ENCODE peak calls at places on chromosomes 11 and 22, in five cellular contexts. One of them, this sample, is unnamed.

GRCh38 chr22:38862375-38863329 is 9.4 kb downstream of the CBX6 start:
- DNase-seq in psoas muscle: peak; percentile 59
- DNase-seq in stimulated activated CD8-positive, alpha-beta memory T cell treated with anti-CD3 and anti-CD28 coated beads, Interleukin-15, amount 100 ng/mL, for 4 hours: no peak
- DNase-seq in A172: no peak
- DNase-seq in iris pigment epithelial cell: no peak
- DNase-seq in this sample: peak; percentile 2

GRCh38 chr11:100914415-100914814 is 215.2 kb downstream of the PGR start:
- DNase-seq in psoas muscle: no peak
- DNase-seq in stimulated activated CD8-positive, alpha-beta memory T cell treated with anti-CD3 and anti-CD28 coated beads, Interleukin-15, amount 100 ng/mL, for 4 hours: no peak
- DNase-seq in A172: no peak
- DNase-seq in iris pigment epithelial cell: no peak
- DNase-seq in this sample: no peak

GRCh38 chr11:101441747-101442146 is 142.1 kb downstream of the TRPC6 start:
- DNase-seq in psoas muscle: no peak
- DNase-seq in stimulated activated CD8-positive, alpha-beta memory T cell treated with anti-CD3 and anti-CD28 coated beads, Interleukin-15, amount 100 ng/mL, for 4 hours: no peak
- DNase-seq in A172: no peak
- DNase-seq in iris pigment epithelial cell: peak; percentile 11
- DNase-seq in this sample: peak; percentile 67

GRCh38 chr11:132874638-132875037 is 657.7 kb downstream of the OPCML start:
- DNase-seq in psoas muscle: no peak
- DNase-seq in stimulated activated CD8-positive, alpha-beta memory T cell treated with anti-CD3 and anti-CD28 coated beads, Interleukin-15, amount 100 ng/mL, for 4 hours: no peak
- DNase-seq in A172: peak; percentile 72
- DNase-seq in iris pigment epithelial cell: peak; percentile 54
- DNase-seq in this sample: no peak

GRCh38 chr11:134330611-134331564 is 900 bp upstream of the GLB1L2 start:
- DNase-seq in psoas muscle: no peak
- DNase-seq in stimulated activated CD8-positive, alpha-beta memory T cell treated with anti-CD3 and anti-CD28 coated beads, Interleukin-15, amount 100 ng/mL, for 4 hours: no peak
- DNase-seq in A172: no peak
- DNase-seq in iris pigment epithelial cell: no peak
- DNase-seq in this sample: no peak

GRCh38 chr11:33899383-33900037 is 7.6 kb upstream of the LMO2 start:
- DNase-seq in psoas muscle: peak; percentile 81
- DNase-seq in stimulated activated CD8-positive, alpha-beta memory T cell treated with anti-CD3 and anti-CD28 coated beads, Interleukin-15, amount 100 ng/mL, for 4 hours: no peak
- DNase-seq in A172: peak; percentile 93
- DNase-seq in iris pigment epithelial cell: peak; percentile 67
- DNase-seq in this sample: no peak

GRCh38 chr11:131109256-131109655 is 193.0 kb upstream of the SNX19 start:
- DNase-seq in psoas muscle: no peak
- DNase-seq in stimulated activated CD8-positive, alpha-beta memory T cell treated with anti-CD3 and anti-CD28 coated beads, Interleukin-15, amount 100 ng/mL, for 4 hours: no peak
- DNase-seq in A172: no peak
- DNase-seq in iris pigment epithelial cell: peak; percentile 4
- DNase-seq in this sample: no peak

GRCh38 chr11:122721964-122722266 is 66.4 kb downstream of the UBASH3B start:
- DNase-seq in psoas muscle: no peak
- DNase-seq in stimulated activated CD8-positive, alpha-beta memory T cell treated with anti-CD3 and anti-CD28 coated beads, Interleukin-15, amount 100 ng/mL, for 4 hours: no peak
- DNase-seq in A172: peak; percentile 44
- DNase-seq in iris pigment epithelial cell: peak; percentile 92
- DNase-seq in this sample: no peak

GRCh38 chr11:68370211-68371111 is 58.1 kb downstream of the LRP5 start:
- DNase-seq in psoas muscle: no peak
- DNase-seq in stimulated activated CD8-positive, alpha-beta memory T cell treated with anti-CD3 and anti-CD28 coated beads, Interleukin-15, amount 100 ng/mL, for 4 hours: no peak
- DNase-seq in A172: no peak
- DNase-seq in iris pigment epithelial cell: no peak
- DNase-seq in this sample: no peak

GRCh38 chr11:66172146-66172545 is 96.3 kb upstream of the RAB1B start:
- DNase-seq in psoas muscle: no peak
- DNase-seq in stimulated activated CD8-positive, alpha-beta memory T cell treated with anti-CD3 and anti-CD28 coated beads, Interleukin-15, amount 100 ng/mL, for 4 hours: no peak
- DNase-seq in A172: peak; percentile 18
- DNase-seq in iris pigment epithelial cell: peak; percentile 81
- DNase-seq in this sample: no peak

GRCh38 chr22:50674606-50675552 is 2.3 kb downstream of the SHANK3 start:
- DNase-seq in psoas muscle: no peak
- DNase-seq in stimulated activated CD8-positive, alpha-beta memory T cell treated with anti-CD3 and anti-CD28 coated beads, Interleukin-15, amount 100 ng/mL, for 4 hours: no peak
- DNase-seq in A172: peak; percentile 11
- DNase-seq in iris pigment epithelial cell: no peak
- DNase-seq in this sample: no peak

GRCh38 chr11:34624069-34624468 is 3.2 kb downstream of the EHF start:
- DNase-seq in psoas muscle: no peak
- DNase-seq in stimulated activated CD8-positive, alpha-beta memory T cell treated with anti-CD3 and anti-CD28 coated beads, Interleukin-15, amount 100 ng/mL, for 4 hours: peak; percentile 1
- DNase-seq in A172: no peak
- DNase-seq in iris pigment epithelial cell: no peak
- DNase-seq in this sample: no peak

GRCh38 chr11:121553367-121553766 is 100.6 kb upstream of the SORL1-AS1 start:
- DNase-seq in psoas muscle: no peak
- DNase-seq in stimulated activated CD8-positive, alpha-beta memory T cell treated with anti-CD3 and anti-CD28 coated beads, Interleukin-15, amount 100 ng/mL, for 4 hours: no peak
- DNase-seq in A172: no peak
- DNase-seq in iris pigment epithelial cell: no peak
- DNase-seq in this sample: no peak

GRCh38 chr11:97815667-97816066 is 1205.1 kb upstream of the CNTN5 start:
- DNase-seq in psoas muscle: no peak
- DNase-seq in stimulated activated CD8-positive, alpha-beta memory T cell treated with anti-CD3 and anti-CD28 coated beads, Interleukin-15, amount 100 ng/mL, for 4 hours: no peak
- DNase-seq in A172: no peak
- DNase-seq in iris pigment epithelial cell: peak; percentile 33
- DNase-seq in this sample: no peak

GRCh38 chr22:47123827-47124442 is 361.5 kb downstream of the TBC1D22A start:
- DNase-seq in psoas muscle: no peak
- DNase-seq in stimulated activated CD8-positive, alpha-beta memory T cell treated with anti-CD3 and anti-CD28 coated beads, Interleukin-15, amount 100 ng/mL, for 4 hours: no peak
- DNase-seq in A172: no peak
- DNase-seq in iris pigment epithelial cell: no peak
- DNase-seq in this sample: peak; percentile 18

This sample was measured in right lobe of liver.